ENCODE peak calls at places on chromosome X, in eight cellular contexts. One of them, this sample, is unnamed.

GRCh38 chrX:78650906-78651437 is 8.2 kb downstream of the RTL3 start:
- DNase-seq in B cell: no peak
- DNase-seq in CD8-positive, alpha-beta T cell: no peak
- DNase-seq in fibroblast of lung: peak; percentile 91
- DNase-seq in uterus: no peak
- DNase-seq in lung: no peak
- DNase-seq in transverse colon: no peak
- DNase-seq in cardiac fibroblast: peak; percentile 51
- DNase-seq in this sample: no peak

GRCh38 chrX:48590203-48591103 is 6.8 kb upstream of the WDR13 start:
- DNase-seq in B cell: no peak
- DNase-seq in CD8-positive, alpha-beta T cell: no peak
- DNase-seq in fibroblast of lung: peak; percentile 57
- DNase-seq in uterus: no peak
- DNase-seq in lung: no peak
- DNase-seq in transverse colon: no peak
- DNase-seq in cardiac fibroblast: peak; percentile 51
- DNase-seq in this sample: no peak

GRCh38 chrX:136880003-136880451 is 498 bp downstream of the RBMX start:
- DNase-seq in B cell: peak; percentile 22
- DNase-seq in CD8-positive, alpha-beta T cell: peak; percentile 72
- DNase-seq in fibroblast of lung: no peak
- DNase-seq in uterus: peak; percentile 35
- DNase-seq in lung: peak; percentile 28
- DNase-seq in transverse colon: peak; percentile 19
- DNase-seq in cardiac fibroblast: peak; percentile 26
- DNase-seq in this sample: peak; percentile 14

GRCh38 chrX:340121-340520 is 21.5 kb upstream of the GTPBP6 start:
- DNase-seq in B cell: no peak
- DNase-seq in CD8-positive, alpha-beta T cell: no peak
- DNase-seq in fibroblast of lung: no peak
- DNase-seq in uterus: no peak
- DNase-seq in lung: no peak
- DNase-seq in transverse colon: no peak
- DNase-seq in cardiac fibroblast: no peak
- DNase-seq in this sample: no peak

GRCh38 chrX:152530967-152531366 is 79.9 kb upstream of the GABRA3 start:
- DNase-seq in B cell: no peak
- DNase-seq in CD8-positive, alpha-beta T cell: no peak
- DNase-seq in fibroblast of lung: no peak
- DNase-seq in uterus: no peak
- DNase-seq in lung: no peak
- DNase-seq in transverse colon: no peak
- DNase-seq in cardiac fibroblast: no peak
- DNase-seq in this sample: no peak

GRCh38 chrX:10172867-10173266 is 16.1 kb downstream of the CLCN4 start:
- DNase-seq in B cell: no peak
- DNase-seq in CD8-positive, alpha-beta T cell: no peak
- DNase-seq in fibroblast of lung: peak; percentile 15
- DNase-seq in uterus: no peak
- DNase-seq in lung: no peak
- DNase-seq in transverse colon: no peak
- DNase-seq in cardiac fibroblast: peak; percentile 21
- DNase-seq in this sample: no peak

GRCh38 chrX:153984351-153985178 is 12.0 kb downstream of the TMEM187 start:
- DNase-seq in B cell: peak; percentile 77
- DNase-seq in CD8-positive, alpha-beta T cell: no peak
- DNase-seq in fibroblast of lung: no peak
- DNase-seq in uterus: no peak
- DNase-seq in lung: no peak
- DNase-seq in transverse colon: no peak
- DNase-seq in cardiac fibroblast: no peak
- DNase-seq in this sample: no peak

GRCh38 chrX:49912086-49912485 is 10.3 kb upstream of the CLCN5 start:
- DNase-seq in B cell: no peak
- DNase-seq in CD8-positive, alpha-beta T cell: no peak
- DNase-seq in fibroblast of lung: no peak
- DNase-seq in uterus: no peak
- DNase-seq in lung: no peak
- DNase-seq in transverse colon: no peak
- DNase-seq in cardiac fibroblast: no peak
- DNase-seq in this sample: no peak

GRCh38 chrX:38183577-38183976 is 37.1 kb downstream of the SRPX start:
- DNase-seq in B cell: no peak
- DNase-seq in CD8-positive, alpha-beta T cell: no peak
- DNase-seq in fibroblast of lung: peak; percentile 58
- DNase-seq in uterus: no peak
- DNase-seq in lung: no peak
- DNase-seq in transverse colon: no peak
- DNase-seq in cardiac fibroblast: no peak
- DNase-seq in this sample: no peak

GRCh38 chrX:87403551-87403950 is 114.1 kb upstream of the KLHL4 start:
- DNase-seq in B cell: no peak
- DNase-seq in CD8-positive, alpha-beta T cell: no peak
- DNase-seq in fibroblast of lung: no peak
- DNase-seq in uterus: no peak
- DNase-seq in lung: no peak
- DNase-seq in transverse colon: no peak
- DNase-seq in cardiac fibroblast: no peak
- DNase-seq in this sample: no peak

GRCh38 chrX:38558681-38559080 is 2.7 kb upstream of the TSPAN7 start:
- DNase-seq in B cell: no peak
- DNase-seq in CD8-positive, alpha-beta T cell: no peak
- DNase-seq in fibroblast of lung: no peak
- DNase-seq in uterus: no peak
- DNase-seq in lung: no peak
- DNase-seq in transverse colon: no peak
- DNase-seq in cardiac fibroblast: no peak
- DNase-seq in this sample: no peak

GRCh38 chrX:1453951-1454785 is 1.5 kb upstream of the ASMTL start:
- DNase-seq in B cell: peak; percentile 88
- DNase-seq in CD8-positive, alpha-beta T cell: peak; percentile 97
- DNase-seq in fibroblast of lung: peak; percentile 60
- DNase-seq in uterus: peak; percentile 90
- DNase-seq in lung: peak; percentile 87
- DNase-seq in transverse colon: peak; percentile 91
- DNase-seq in cardiac fibroblast: peak; percentile 85
- DNase-seq in this sample: peak; percentile 86

GRCh38 chrX:149487292-149487691 is 17.8 kb downstream of the IDS start:
- DNase-seq in B cell: no peak
- DNase-seq in CD8-positive, alpha-beta T cell: peak; percentile 42
- DNase-seq in fibroblast of lung: no peak
- DNase-seq in uterus: no peak
- DNase-seq in lung: no peak
- DNase-seq in transverse colon: no peak
- DNase-seq in cardiac fibroblast: no peak
- DNase-seq in this sample: no peak

GRCh38 chrX:8607326-8607725 is 124.6 kb downstream of the ANOS1 start:
- DNase-seq in B cell: no peak
- DNase-seq in CD8-positive, alpha-beta T cell: no peak
- DNase-seq in fibroblast of lung: peak; percentile 83
- DNase-seq in uterus: no peak
- DNase-seq in lung: no peak
- DNase-seq in transverse colon: no peak
- DNase-seq in cardiac fibroblast: peak; percentile 72
- DNase-seq in this sample: no peak

GRCh38 chrX:46577116-46578005 is 3.8 kb downstream of the CHST7 start:
- DNase-seq in B cell: no peak
- DNase-seq in CD8-positive, alpha-beta T cell: no peak
- DNase-seq in fibroblast of lung: peak; percentile 64
- DNase-seq in uterus: no peak
- DNase-seq in lung: no peak
- DNase-seq in transverse colon: no peak
- DNase-seq in cardiac fibroblast: peak; percentile 33
- DNase-seq in this sample: no peak

GRCh38 chrX:53263597-53264094 is 17.7 kb downstream of the IQSEC2 start:
- DNase-seq in B cell: no peak
- DNase-seq in CD8-positive, alpha-beta T cell: no peak
- DNase-seq in fibroblast of lung: peak; percentile 74
- DNase-seq in uterus: no peak
- DNase-seq in lung: no peak
- DNase-seq in transverse colon: no peak
- DNase-seq in cardiac fibroblast: peak; percentile 15
- DNase-seq in this sample: peak; percentile 39

GRCh38 chrX:155056877-155057792 is 13.8 kb downstream of the CMC4 start:
- DNase-seq in B cell: peak; percentile 33
- DNase-seq in CD8-positive, alpha-beta T cell: peak; percentile 69
- DNase-seq in fibroblast of lung: peak; percentile 63
- DNase-seq in uterus: peak; percentile 70
- DNase-seq in lung: peak; percentile 64
- DNase-seq in transverse colon: peak; percentile 73
- DNase-seq in cardiac fibroblast: peak; percentile 85
- DNase-seq in this sample: peak; percentile 69

GRCh38 chrX:119802546-119802945 is 11.1 kb upstream of the RPL39 start:
- DNase-seq in B cell: no peak
- DNase-seq in CD8-positive, alpha-beta T cell: no peak
- DNase-seq in fibroblast of lung: no peak
- DNase-seq in uterus: no peak
- DNase-seq in lung: no peak
- DNase-seq in transverse colon: no peak
- DNase-seq in cardiac fibroblast: no peak
- DNase-seq in this sample: no peak

GRCh38 chrX:113195949-113196348 is 355.3 kb upstream of the AMOT start:
- DNase-seq in B cell: no peak
- DNase-seq in CD8-positive, alpha-beta T cell: no peak
- DNase-seq in fibroblast of lung: no peak
- DNase-seq in uterus: no peak
- DNase-seq in lung: no peak
- DNase-seq in transverse colon: no peak
- DNase-seq in cardiac fibroblast: no peak
- DNase-seq in this sample: no peak

GRCh38 chrX:74179071-74179470 is 124.9 kb upstream of the ZCCHC13 start:
- DNase-seq in B cell: no peak
- DNase-seq in CD8-positive, alpha-beta T cell: no peak
- DNase-seq in fibroblast of lung: peak; percentile 71
- DNase-seq in uterus: no peak
- DNase-seq in lung: no peak
- DNase-seq in transverse colon: no peak
- DNase-seq in cardiac fibroblast: peak; percentile 35
- DNase-seq in this sample: no peak

GRCh38 chrX:134457708-134458107 is 2.3 kb upstream of the HPRT1 start:
- DNase-seq in B cell: no peak
- DNase-seq in CD8-positive, alpha-beta T cell: no peak
- DNase-seq in fibroblast of lung: no peak
- DNase-seq in uterus: no peak
- DNase-seq in lung: no peak
- DNase-seq in transverse colon: no peak
- DNase-seq in cardiac fibroblast: no peak
- DNase-seq in this sample: no peak
- TF ChIP-seq CTCF in B cell: no peak
- TF ChIP-seq CTCF in CD8-positive, alpha-beta T cell: no peak
- TF ChIP-seq CTCF in fibroblast of lung: no peak
- TF ChIP-seq CTCF in uterus: no peak
- TF ChIP-seq CTCF in lung: no peak
- TF ChIP-seq CTCF in transverse colon: no peak
- TF ChIP-seq CTCF in cardiac fibroblast: no peak
- TF ChIP-seq CTCF in this sample: no peak

DNA sequence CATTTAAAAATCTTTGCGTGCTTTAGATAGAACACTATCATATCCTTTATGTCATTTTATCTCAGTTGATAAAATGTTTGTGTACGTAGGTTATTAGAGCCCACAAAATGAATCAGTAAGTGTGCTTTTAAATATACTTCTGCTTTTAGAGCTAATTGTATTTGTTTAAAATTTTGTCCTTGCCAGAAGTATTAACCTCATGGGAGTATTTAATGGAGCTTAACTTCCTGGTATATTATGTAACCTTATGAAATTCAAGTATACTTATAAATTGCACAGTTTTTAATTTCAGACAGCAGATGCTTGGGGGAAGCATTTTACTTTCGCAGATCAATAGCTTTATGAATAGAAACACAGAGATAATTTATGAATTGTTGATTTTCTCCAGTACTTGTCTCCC is 90.2 kb downstream of the DIPK2B start:
- DNase-seq in B cell: no peak
- DNase-seq in CD8-positive, alpha-beta T cell: no peak
- DNase-seq in fibroblast of lung: no peak
- DNase-seq in uterus: no peak
- DNase-seq in lung: no peak
- DNase-seq in transverse colon: no peak
- DNase-seq in cardiac fibroblast: no peak
- DNase-seq in this sample: no peak
- TF ChIP-seq CTCF in B cell: no peak
- TF ChIP-seq CTCF in CD8-positive, alpha-beta T cell: no peak
- TF ChIP-seq CTCF in fibroblast of lung: no peak
- TF ChIP-seq CTCF in uterus: no peak
- TF ChIP-seq CTCF in lung: no peak
- TF ChIP-seq CTCF in transverse colon: no peak
- TF ChIP-seq CTCF in cardiac fibroblast: no peak
- TF ChIP-seq CTCF in this sample: no peak

DNA sequence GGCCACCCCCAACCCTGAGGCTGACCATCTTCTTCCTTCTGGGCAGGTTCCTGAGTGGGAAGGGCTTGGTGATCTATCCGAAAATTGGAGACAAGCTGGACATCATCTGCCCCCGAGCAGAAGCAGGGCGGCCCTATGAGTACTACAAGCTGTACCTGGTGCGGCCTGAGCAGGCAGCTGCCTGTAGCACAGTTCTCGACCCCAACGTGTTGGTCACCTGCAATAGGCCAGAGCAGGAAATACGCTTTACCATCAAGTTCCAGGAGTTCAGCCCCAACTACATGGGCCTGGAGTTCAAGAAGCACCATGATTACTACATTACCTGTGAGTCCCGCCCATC is 9.7 kb downstream of the EFNB1 start:
- DNase-seq in B cell: no peak
- DNase-seq in CD8-positive, alpha-beta T cell: no peak
- DNase-seq in fibroblast of lung: no peak
- DNase-seq in uterus: no peak
- DNase-seq in lung: no peak
- DNase-seq in transverse colon: no peak
- DNase-seq in cardiac fibroblast: no peak
- DNase-seq in this sample: no peak
- TF ChIP-seq CTCF in B cell: no peak
- TF ChIP-seq CTCF in CD8-positive, alpha-beta T cell: no peak
- TF ChIP-seq CTCF in fibroblast of lung: no peak
- TF ChIP-seq CTCF in uterus: no peak
- TF ChIP-seq CTCF in lung: no peak
- TF ChIP-seq CTCF in transverse colon: no peak
- TF ChIP-seq CTCF in cardiac fibroblast: no peak
- TF ChIP-seq CTCF in this sample: no peak

GRCh38 chrX:135544338-135544948 is 24.0 kb downstream of the INTS6L start:
- DNase-seq in B cell: no peak
- DNase-seq in CD8-positive, alpha-beta T cell: no peak
- DNase-seq in fibroblast of lung: no peak
- DNase-seq in uterus: no peak
- DNase-seq in lung: no peak
- DNase-seq in transverse colon: peak; percentile 17
- DNase-seq in cardiac fibroblast: no peak
- DNase-seq in this sample: no peak

GRCh38 chrX:135549519-135549918 is 29.1 kb downstream of the INTS6L start:
- DNase-seq in B cell: no peak
- DNase-seq in CD8-positive, alpha-beta T cell: no peak
- DNase-seq in fibroblast of lung: no peak
- DNase-seq in uterus: no peak
- DNase-seq in lung: no peak
- DNase-seq in transverse colon: no peak
- DNase-seq in cardiac fibroblast: no peak
- DNase-seq in this sample: no peak

DNA sequence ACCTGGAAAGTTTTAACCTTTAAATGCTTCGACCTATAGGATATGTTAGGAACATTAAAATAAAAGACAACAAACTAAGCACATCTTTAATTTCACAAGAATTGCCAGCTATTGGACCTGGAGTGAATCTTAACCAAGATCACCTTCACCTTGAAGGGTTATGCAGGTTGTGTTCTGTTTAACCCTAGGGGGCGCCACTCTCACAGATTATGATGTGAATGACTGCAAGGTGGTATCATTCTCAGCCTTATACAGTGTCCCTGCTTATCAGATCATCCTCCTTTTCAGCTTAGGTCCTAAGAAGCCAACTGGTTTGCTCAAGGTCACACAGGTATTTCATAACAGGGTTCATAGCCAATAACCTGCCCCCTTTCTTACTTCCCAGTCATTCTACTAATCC is 23.5 kb downstream of the INTS6L start:
- DNase-seq in B cell: peak; percentile 19
- DNase-seq in CD8-positive, alpha-beta T cell: no peak
- DNase-seq in fibroblast of lung: no peak
- DNase-seq in uterus: no peak
- DNase-seq in lung: no peak
- DNase-seq in transverse colon: peak; percentile 30
- DNase-seq in cardiac fibroblast: no peak
- DNase-seq in this sample: no peak
- TF ChIP-seq CTCF in B cell: peak; percentile 67
- TF ChIP-seq CTCF in CD8-positive, alpha-beta T cell: peak; percentile 26
- TF ChIP-seq CTCF in fibroblast of lung: no peak
- TF ChIP-seq CTCF in uterus: no peak
- TF ChIP-seq CTCF in lung: no peak
- TF ChIP-seq CTCF in transverse colon: peak; percentile 16
- TF ChIP-seq CTCF in cardiac fibroblast: no peak
- TF ChIP-seq CTCF in this sample: no peak